ENCODE peak calls at places on chromosomes 2 and 18, in four cellular contexts. V, J, O and Z are unnamed samples. For H3K4me1, the result is how much of the 10 kb centered on the place peaks cover.

GRCh38 chr18:48127546-48128105 is 197.2 kb upstream of the SMAD2 start:
- DNase-seq in V (no peak), J (no peak), O (no peak), Z (no peak)

GRCh38 chr2:105771841-105772240 is 27.1 kb downstream of the NCK2 start:
- DNase-seq in J (peak), V (no peak), O (no peak), Z (no peak)

GRCh38 chr2:105455488-105455991 is 56.7 kb upstream of the FHL2 start:
- DNase-seq in V (no peak), O (no peak), J (no peak), Z (peak)

GRCh38 chr2:52918551-52918950 is 849.1 kb upstream of the CHAC2 start:
- DNase-seq in J (no peak), O (no peak), V (no peak), Z (no peak)

GRCh38 chr2:166238176-166238575 is 110.4 kb upstream of the SCN1A start:
- DNase-seq in O (no peak), V (no peak), J (no peak), Z (no peak)

GRCh38 chr2:236702693-236703092 is 133.1 kb downstream of the ACKR3 start:
- DNase-seq in J (no peak), O (no peak), V (no peak), Z (no peak)

GRCh38 chr2:108364676-108365297 is 13.0 kb upstream of the SULT1C4 start:
- DNase-seq in V (no peak), O (no peak), J (no peak), Z (no peak)

GRCh38 chr2:33620-34019 is 12.7 kb downstream of the FAM110C start:
- DNase-seq in O (no peak), J (no peak), V (no peak), Z (no peak)

GRCh38 chr2:85791704-85792565 is 38.1 kb downstream of the ATOH8 start:
- DNase-seq in V (no peak), J (no peak), O (no peak), Z (no peak)

GRCh38 chr2:42061839-42062238 is 14.0 kb downstream of the PKDCC start:
- DNase-seq in O (no peak), V (no peak), J (no peak), Z (no peak)
- H3K4me1 ChIP-seq in O (under half), V (under half), J (under half), Z (under half)

GRCh38 chr2:11257983-11258382 is 86.5 kb downstream of the ROCK2 start:
- DNase-seq in J (no peak), V (no peak), O (no peak), Z (no peak)

GRCh38 chr2:11254100-11254536 is 90.3 kb downstream of the ROCK2 start:
- DNase-seq in J (no peak), O (no peak), V (no peak), Z (no peak)

GRCh38 chr2:11256166-11256565 is 88.3 kb downstream of the ROCK2 start:
- DNase-seq in V (no peak), J (no peak), O (no peak), Z (no peak)

GRCh38 chr2:11260979-11261378 is 83.5 kb downstream of the ROCK2 start:
- DNase-seq in O (no peak), J (no peak), V (no peak), Z (no peak)

DNA sequence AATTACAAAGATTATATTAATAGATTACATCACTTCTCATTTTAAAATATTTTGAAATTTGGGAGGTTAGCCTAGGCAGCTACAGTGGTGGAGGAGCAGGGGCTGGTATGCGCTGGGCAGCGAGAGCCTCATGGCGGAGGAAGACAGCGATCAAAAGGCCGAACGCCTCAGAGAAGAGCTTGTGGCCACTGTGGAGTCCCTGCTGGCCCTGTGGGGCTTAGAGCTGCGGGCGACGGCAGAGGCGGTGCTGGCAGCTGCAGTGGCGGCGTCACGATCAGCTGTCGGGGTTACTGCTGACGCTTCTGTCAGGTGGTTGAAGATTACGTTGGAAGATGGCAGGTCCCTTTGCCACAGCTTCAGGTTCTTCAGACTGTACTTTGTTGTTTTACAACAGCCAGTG is 87.4 kb downstream of the ROCK2 start:
- DNase-seq in V (peak), O (no peak), J (no peak), Z (no peak)
- H3K27ac ChIP-seq in V (no peak), O (no peak), J (no peak), Z (no peak)

DNA sequence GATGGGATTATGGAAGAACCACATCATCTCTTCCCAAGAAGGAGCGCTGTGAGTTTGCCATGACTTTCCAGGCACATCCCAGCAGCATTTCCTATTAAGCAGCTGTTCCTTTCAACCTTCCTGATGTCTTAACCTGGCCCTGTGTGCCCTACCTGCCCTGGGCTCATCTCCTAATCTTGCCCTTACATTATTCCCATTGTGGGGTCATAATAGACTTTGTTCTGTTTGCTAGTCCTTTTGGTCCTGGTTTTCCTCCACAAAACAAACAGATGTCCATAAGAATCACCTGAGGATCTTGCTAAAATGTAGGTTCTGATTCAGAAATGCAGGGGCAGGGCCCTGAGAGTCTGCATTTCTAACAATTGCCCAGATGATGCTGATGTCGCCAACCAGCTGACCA is 38.6 kb upstream of the TANK start:
- DNase-seq in O (no peak), J (no peak), V (no peak), Z (no peak)
- H3K4me1 ChIP-seq in O (under half), J (under half), V (under half), Z (under half)

GRCh38 chr2:152585830-152586484 is 131.3 kb downstream of the PRPF40A start:
- DNase-seq in J (no peak), V (no peak), O (no peak), Z (peak)

GRCh38 chr2:152594022-152594712 is 123.1 kb downstream of the PRPF40A start:
- DNase-seq in J (peak), O (no peak), V (no peak), Z (peak)

GRCh38 chr2:152584301-152584700 is 133.0 kb downstream of the PRPF40A start:
- DNase-seq in J (no peak), O (no peak), V (no peak), Z (no peak)

GRCh38 chr2:152587187-152587947 is 129.9 kb downstream of the PRPF40A start:
- DNase-seq in O (no peak), J (no peak), V (no peak), Z (no peak)

DNA sequence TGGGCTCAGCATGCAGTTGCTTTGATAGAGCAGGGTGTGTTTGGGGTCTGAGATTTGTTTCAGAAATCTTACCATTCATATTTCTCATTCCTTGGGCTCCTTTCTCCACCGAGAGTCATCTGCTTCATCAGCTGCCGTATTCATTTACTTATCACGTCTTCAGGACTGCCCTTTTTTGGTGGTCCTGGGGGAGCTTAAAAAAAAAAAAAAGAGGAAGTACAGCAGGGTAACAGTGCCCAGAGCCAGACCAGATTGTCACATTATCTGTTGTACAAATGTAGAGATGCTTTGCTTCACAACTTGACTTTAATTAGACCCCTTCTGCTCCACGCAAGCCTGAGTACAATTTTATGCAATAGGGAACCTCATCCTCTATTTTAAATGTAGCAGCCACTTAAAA is 128.3 kb downstream of the PRPF40A start:
- DNase-seq in O (no peak), V (no peak), J (no peak), Z (no peak)
- H3K27ac ChIP-seq in O (no peak), V (no peak), J (no peak), Z (peak)

DNA sequence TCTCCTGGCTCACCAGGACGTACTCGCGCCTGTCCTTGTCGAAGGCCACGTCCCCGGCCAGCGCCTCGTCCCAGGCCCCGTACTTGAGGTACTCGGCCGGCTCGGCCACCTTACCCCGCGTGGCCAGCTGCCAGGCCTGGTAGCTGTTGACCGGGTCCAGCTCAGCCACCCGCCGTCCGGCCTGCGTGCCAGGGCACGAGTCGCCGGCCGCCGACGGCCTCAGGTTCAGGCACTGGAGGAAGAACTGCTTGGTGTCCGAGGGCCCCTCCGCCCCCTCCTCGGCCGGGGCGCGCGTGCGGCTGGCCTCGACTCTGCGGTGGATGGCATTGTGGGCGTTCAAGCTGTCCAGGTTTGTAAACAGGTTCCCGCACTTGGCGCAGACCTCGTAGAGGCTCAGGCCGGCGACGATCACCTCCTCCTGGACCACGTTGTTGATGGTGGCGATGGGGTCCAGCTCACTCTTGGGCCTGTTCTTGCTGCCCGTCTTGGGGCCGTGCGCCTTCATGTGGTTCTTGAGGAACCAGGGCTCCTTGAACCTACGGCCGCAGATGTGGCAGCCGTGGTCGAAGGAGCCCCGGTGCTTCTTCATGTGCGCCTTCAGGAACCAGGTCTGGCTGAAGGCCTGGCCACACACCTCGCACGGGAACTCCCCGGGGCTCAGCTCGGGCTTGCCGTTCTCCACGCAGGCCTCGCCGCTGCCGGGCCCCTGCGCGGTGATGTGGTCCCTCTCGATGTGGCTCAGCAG is 53.2 kb downstream of the ZNF516 start:
- DNase-seq in O (no peak), J (no peak), V (no peak), Z (no peak)
- H3K4me1 ChIP-seq in O (under half), J (under half), V (under half), Z (under half)